ENCODE peak calls at places on chromosomes 3 and 15, in six cellular contexts. L, W, I, F, J and P are unnamed samples.

GRCh38 chr3:14829811-14830210 is 11.0 kb downstream of the FGD5 start:
- DNase-seq in L (no peak), F (no peak), W (no peak), J (no peak), I (no peak), P (no peak)

GRCh38 chr15:77966540-77967290 is 110.8 kb downstream of the TBC1D2B start:
- DNase-seq in L (no peak), J (peak; percentile 65), I (peak; percentile 38), W (no peak), F (peak; percentile 62), P (no peak)

GRCh38 chr15:63999177-63999576 is 47.1 kb downstream of the DAPK2 start:
- DNase-seq in I (no peak), L (no peak), J (no peak), W (peak; percentile 54), F (no peak), P (peak; percentile 47)

GRCh38 chr3:12709334-12709733 is 45.4 kb upstream of the RAF1 start:
- DNase-seq in J (no peak), W (no peak), L (no peak), I (no peak), F (no peak), P (no peak)

GRCh38 chr15:59371458-59372351 is 966 bp downstream of the MYO1E start:
- DNase-seq in L (no peak), F (no peak), W (peak; percentile 36), I (no peak), J (no peak), P (peak; percentile 34)

GRCh38 chr3:177777699-177778098 is 580.4 kb upstream of the TBL1XR1 start:
- DNase-seq in J (peak; percentile 31), F (peak; percentile 56), W (peak; percentile 43), I (peak; percentile 51), L (no peak), P (peak; percentile 20)

GRCh38 chr15:56640127-56640526 is 93.2 kb downstream of the ZNF280D start:
- DNase-seq in I (no peak), F (no peak), J (no peak), L (no peak), W (no peak), P (no peak)

GRCh38 chr15:65233651-65234050 is 22.4 kb upstream of the CILP start:
- DNase-seq in I (no peak), F (no peak), W (no peak), L (no peak), J (no peak), P (no peak)

GRCh38 chr3:39208463-39209055 is 16.2 kb upstream of the XIRP1 start:
- DNase-seq in W (peak; percentile 72), L (no peak), I (peak; percentile 54), F (peak; percentile 56), J (peak; percentile 64), P (peak; percentile 70)

GRCh38 chr3:17055374-17056276 is 170.9 kb downstream of the PLCL2 start:
- DNase-seq in J (no peak), L (no peak), W (no peak), I (no peak), F (peak; percentile 65), P (no peak)

GRCh38 chr15:90095521-90095959 is 6.7 kb downstream of the IDH2 start:
- DNase-seq in L (no peak), W (no peak), J (no peak), I (no peak), F (no peak), P (no peak)

GRCh38 chr3:197807969-197808587 is 17.0 kb downstream of the LRCH3 start:
- DNase-seq in W (no peak), F (peak; percentile 41), L (no peak), I (no peak), J (no peak), P (no peak)

GRCh38 chr15:58329781-58330467 is 101.9 kb upstream of the LIPC start:
- DNase-seq in J (peak; percentile 35), W (peak; percentile 32), I (no peak), L (no peak), F (no peak), P (peak; percentile 74)

GRCh38 chr3:129822679-129823078 is 70.8 kb downstream of the TMCC1 start:
- DNase-seq in I (no peak), L (no peak), F (peak; percentile 66), W (no peak), J (no peak), P (no peak)

GRCh38 chr3:12995389-12996180 is 77.6 kb downstream of the IQSEC1 start:
- DNase-seq in I (no peak), F (no peak), W (peak; percentile 5), L (no peak), J (no peak), P (no peak)

GRCh38 chr3:109187390-109187789 is 50.9 kb downstream of the C3orf85 start:
- DNase-seq in J (no peak), L (no peak), I (no peak), W (no peak), F (no peak), P (no peak)

GRCh38 chr3:123406598-123406997 is 42.3 kb downstream of the ADCY5 start:
- DNase-seq in I (no peak), W (peak; percentile 92), L (no peak), J (no peak), F (no peak), P (peak; percentile 52)

GRCh38 chr15:67741313-67741712 is 84.0 kb upstream of the SKOR1 start:
- DNase-seq in W (no peak), I (no peak), L (no peak), J (no peak), F (no peak), P (no peak)

GRCh38 chr3:18559323-18559972 is 134.3 kb upstream of the SATB1 start:
- DNase-seq in J (peak; percentile 42), L (no peak), I (peak; percentile 21), W (no peak), F (no peak), P (no peak)

GRCh38 chr3:37768107-37768809 is 93.4 kb upstream of the CTDSPL start:
- DNase-seq in J (peak; percentile 11), F (peak; percentile 37), W (no peak), I (no peak), L (no peak), P (no peak)

GRCh38 chr3:144055604-144056003 is 84.0 kb downstream of the DIPK2A start:
- DNase-seq in I (no peak), J (no peak), F (peak; percentile 34), L (no peak), W (no peak), P (no peak)
- TF ChIP-seq POLR2A in I (no peak), J (no peak), F (no peak), L (no peak), W (no peak), P (no peak)

GRCh38 chr15:31366169-31366734 is 39.6 kb downstream of the KLF13 start:
- DNase-seq in W (peak; percentile 67), I (no peak), L (peak; percentile 37), F (no peak), J (no peak), P (peak; percentile 85)

GRCh38 chr15:31365655-31366127 is 39.1 kb downstream of the KLF13 start:
- DNase-seq in I (no peak), W (peak; percentile 98), J (no peak), F (peak; percentile 72), L (peak; percentile 95), P (peak; percentile 96)

GRCh38 chr15:31367021-31367729 is 40.5 kb downstream of the KLF13 start:
- DNase-seq in F (no peak), I (no peak), L (no peak), W (peak; percentile 57), J (no peak), P (peak; percentile 64)

GRCh38 chr15:31369716-31370115 is 43.1 kb downstream of the KLF13 start:
- DNase-seq in J (no peak), I (no peak), F (no peak), L (no peak), W (no peak), P (no peak)

DNA sequence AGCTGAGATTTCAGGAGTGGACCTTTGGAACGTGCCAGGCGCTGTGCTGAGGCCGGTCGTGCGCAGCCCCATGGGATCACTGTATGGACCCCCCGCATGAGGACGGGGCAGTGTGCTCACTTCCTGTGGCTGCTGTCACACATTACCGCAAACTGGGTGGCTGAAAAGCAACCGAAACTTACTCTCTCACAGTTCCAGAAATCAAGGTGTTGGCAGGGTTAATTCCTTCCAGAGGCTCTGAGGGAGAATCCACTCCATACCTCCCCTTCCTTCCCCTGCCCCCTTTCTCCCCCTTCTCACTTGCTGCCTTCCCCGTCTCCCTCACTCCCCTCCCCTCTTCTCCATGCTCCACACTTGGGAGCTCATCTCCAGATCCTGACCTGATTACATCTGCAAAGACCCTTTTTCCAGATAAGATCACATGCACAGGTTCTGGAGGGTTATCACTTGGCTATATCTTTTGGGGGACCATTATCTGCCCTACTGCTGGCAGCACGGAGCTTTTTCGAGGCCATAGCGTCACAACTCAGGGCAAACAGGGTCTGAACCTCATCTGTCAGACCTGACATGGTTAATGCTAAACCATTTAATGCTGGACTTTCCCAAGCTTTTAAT is 41.2 kb downstream of the KLF13 start:
- DNase-seq in I (no peak), W (no peak), F (no peak), J (no peak), L (no peak), P (no peak)
- H3K4me3 ChIP-seq in I (no peak overlapping the region), W (no peak overlapping the region), F (no peak overlapping the region), J (no peak overlapping the region), L (no peak overlapping the region), P (no peak overlapping the region)

DNA sequence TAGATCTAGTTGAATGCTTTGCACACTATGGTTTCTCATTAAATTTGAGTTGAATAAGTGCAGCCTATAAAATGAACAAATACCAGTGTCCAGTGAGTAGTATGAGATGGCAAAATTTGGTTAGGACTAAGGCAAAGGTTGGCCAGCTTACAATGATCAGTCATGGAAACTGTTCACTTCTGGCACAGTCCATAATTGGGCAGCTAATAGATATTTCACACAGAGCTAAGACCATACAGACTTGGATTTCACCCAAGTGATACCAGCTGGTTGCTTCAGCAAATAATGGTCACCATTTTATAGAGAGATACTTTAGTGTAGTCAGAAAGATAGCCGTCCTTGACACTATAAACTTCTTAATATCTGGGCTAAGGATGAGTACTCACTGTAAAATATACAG is 15.7 kb downstream of the GAP43 start:
- DNase-seq in F (no peak), J (no peak), I (no peak), L (no peak), W (no peak), P (no peak)
- TF ChIP-seq POLR2A in F (no peak), J (no peak), I (no peak), L (no peak), W (no peak), P (no peak)

GRCh38 chr15:34437687-34438086 is at the start of gene GOLGA8A:
- DNase-seq in F (peak; percentile 51), W (peak; percentile 71), J (no peak), I (peak; percentile 62), L (no peak), P (peak; percentile 65)

GRCh38 chr15:34436956-34437442 is 609 bp downstream of the GOLGA8A start:
- DNase-seq in J (no peak), W (peak; percentile 37), F (peak; percentile 4), I (no peak), L (no peak), P (no peak)

GRCh38 chr15:34436126-34436955 is 1.3 kb downstream of the GOLGA8A start:
- DNase-seq in I (no peak), W (no peak), F (no peak), L (no peak), J (no peak), P (no peak)

GRCh38 chr15:34434627-34435305 is 2.8 kb downstream of the GOLGA8A start:
- DNase-seq in L (no peak), F (no peak), I (no peak), J (no peak), W (no peak), P (no peak)

DNA sequence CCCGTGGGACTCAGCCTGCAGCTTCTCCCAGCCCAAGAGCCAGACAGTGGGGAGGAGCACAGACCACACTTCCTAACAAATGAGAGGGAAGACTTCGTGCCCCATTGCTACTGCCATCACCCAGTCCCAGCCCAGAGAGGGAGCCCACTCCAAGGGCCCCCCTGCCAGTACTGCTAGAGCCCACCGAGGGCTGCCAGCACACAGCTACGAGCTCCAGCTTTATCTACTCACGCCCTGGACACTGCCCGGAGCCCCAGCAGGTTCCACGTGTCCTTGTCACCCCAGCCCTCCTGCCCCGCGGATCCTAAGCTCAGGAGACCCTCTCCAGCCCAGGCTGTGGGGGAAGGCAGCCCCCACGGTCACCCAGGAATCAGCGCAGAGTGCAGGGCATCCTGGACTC is 1.9 kb downstream of the GOLGA8A start:
- DNase-seq in F (no peak), J (no peak), W (no peak), L (no peak), I (no peak), P (no peak)
- H3K4me3 ChIP-seq in F (no peak overlapping the region), J (no peak overlapping the region), W (no peak overlapping the region), L (no peak overlapping the region), I (no peak overlapping the region), P (no peak overlapping the region)